ENCODE peak calls at places on chromosome X, in five cellular contexts. T is epithelial cell of esophagus, Y is HEK293T, Z is NCI-H146, D is spleen. Q is an unnamed sample.

GRCh38 chrX:149962010-149962409 is 23.7 kb upstream of the EOLA2 start:
- DNase-seq in T (no peak), Y (no peak), Z (no peak), D (no peak), Q (no peak)

GRCh38 chrX:48703642-48704481 is 7.3 kb downstream of the SUV39H1 start:
- DNase-seq in T (peak), Y (no peak), Z (no peak), D (peak), Q (no peak)

GRCh38 chrX:134026732-134027311 is 41.4 kb upstream of the GPC3 start:
- DNase-seq in T (peak), Y (peak), Z (no peak), D (no peak), Q (no peak)

GRCh38 chrX:136179133-136179532 is 31.8 kb downstream of the FHL1 start:
- DNase-seq in T (no peak), Y (no peak), Z (no peak), D (no peak), Q (no peak)

GRCh38 chrX:34655496-34656258 is 1.4 kb downstream of the TMEM47 start:
- DNase-seq in T (no peak), Y (no peak), Z (no peak), D (no peak), Q (no peak)

GRCh38 chrX:68757331-68757730 is 71.5 kb upstream of the EFNB1 start:
- DNase-seq in T (no peak), Y (no peak), Z (no peak), D (peak), Q (no peak)

GRCh38 chrX:52577464-52578173 is 60.8 kb upstream of the XAGE1B start:
- DNase-seq in T (no peak), Y (no peak), Z (no peak), D (no peak), Q (no peak)

GRCh38 chrX:85994228-85994627 is 53.1 kb downstream of the CHM start:
- DNase-seq in T (no peak), Y (no peak), Z (no peak), D (no peak), Q (no peak)

GRCh38 chrX:57607295-57608187 is 15.7 kb downstream of the ZXDB start:
- DNase-seq in T (no peak), Y (no peak), Z (no peak), D (peak), Q (no peak)

GRCh38 chrX:153411988-153412574 is 809 bp downstream of the ZFP92 start:
- DNase-seq in T (peak), Y (no peak), Z (peak), D (peak), Q (no peak)

GRCh38 chrX:8868070-8868795 is 67.0 kb upstream of the FAM9A start:
- DNase-seq in T (peak), Y (no peak), Z (no peak), D (no peak), Q (no peak)

GRCh38 chrX:826026-826425 is 195.4 kb downstream of the SHOX start:
- DNase-seq in T (no peak), Y (no peak), Z (no peak), D (no peak), Q (no peak)

GRCh38 chrX:7346021-7346420 is 198.1 kb upstream of the PUDP start:
- DNase-seq in T (no peak), Y (no peak), Z (no peak), D (no peak), Q (no peak)

GRCh38 chrX:54937416-54937815 is 16.8 kb downstream of the TRO start:
- DNase-seq in T (no peak), Y (no peak), Z (no peak), D (no peak), Q (no peak)

GRCh38 chrX:103310592-103311400 is at the start of gene BEX2:
- DNase-seq in T (peak), Y (peak), Z (peak), D (peak), Q (peak)

GRCh38 chrX:10496345-10496965 is 123.9 kb downstream of the MID1 start:
- DNase-seq in T (no peak), Y (no peak), Z (no peak), D (no peak), Q (no peak)

GRCh38 chrX:8731579-8732395 is at the start of gene ANOS1:
- DNase-seq in T (peak), Y (no peak), Z (peak), D (peak), Q (peak)

GRCh38 chrX:134622056-134622812 is 36.0 kb downstream of the PLAC1 start:
- DNase-seq in T (peak), Y (no peak), Z (no peak), D (no peak), Q (no peak)

GRCh38 chrX:54182194-54182863 is 725 bp downstream of the FAM120C start:
- DNase-seq in T (peak), Y (peak), Z (peak), D (peak), Q (peak)

GRCh38 chrX:149825424-149825823 is 43.7 kb downstream of the MAGEA9 start:
- DNase-seq in T (peak), Y (peak), Z (no peak), D (peak), Q (no peak)

GRCh38 chrX:72609313-72609712 is 36.7 kb upstream of the HDAC8 start:
- DNase-seq in T (peak), Y (peak), Z (no peak), D (no peak), Q (no peak)

GRCh38 chrX:21745756-21746155 is 12.2 kb downstream of the SMPX start:
- DNase-seq in T (peak), Y (peak), Z (peak), D (no peak), Q (no peak)

GRCh38 chrX:15207384-15207783 is 62.5 kb downstream of the ASB9 start:
- DNase-seq in T (no peak), Y (no peak), Z (no peak), D (no peak), Q (no peak)

GRCh38 chrX:18892881-18893280 is 91.0 kb downstream of the PHKA2 start:
- DNase-seq in T (no peak), Y (no peak), Z (no peak), D (no peak), Q (no peak)

GRCh38 chrX:2497961-2498780 is 2.6 kb downstream of the DHRSX start:
- DNase-seq in T (peak), Y (no peak), Z (no peak), D (peak), Q (no peak)

GRCh38 chrX:140524556-140524955 is 19.7 kb upstream of the SOX3 start:
- DNase-seq in T (peak), Y (no peak), Z (no peak), D (no peak), Q (no peak)

GRCh38 chrX:125203737-125204578 is 115.7 kb upstream of the TEX13C start:
- DNase-seq in T (peak), Y (no peak), Z (peak), D (peak), Q (peak)

GRCh38 chrX:119942831-119943184 is 743 bp downstream of the NKAP start:
- DNase-seq in T (peak), Y (peak), Z (peak), D (no peak), Q (no peak)

GRCh38 chrX:119389854-119390501 is 9.2 kb upstream of the SLC25A43 start:
- DNase-seq in T (no peak), Y (peak), Z (peak), D (no peak), Q (no peak)

GRCh38 chrX:119359618-119360382 is 39.3 kb upstream of the SLC25A43 start:
- DNase-seq in T (no peak), Y (no peak), Z (no peak), D (no peak), Q (no peak)

GRCh38 chrX:96480081-96480480 is 204.6 kb upstream of the DIAPH2 start:
- DNase-seq in T (peak), Y (no peak), Z (no peak), D (no peak), Q (no peak)

GRCh38 chrX:131734621-131735020 is 190.7 kb downstream of the OR13H1 start:
- DNase-seq in T (no peak), Y (no peak), Z (peak), D (no peak), Q (no peak)

GRCh38 chrX:131217878-131218486 is 71.1 kb downstream of the IGSF1 start:
- DNase-seq in T (no peak), Y (no peak), Z (peak), D (no peak), Q (no peak)

GRCh38 chrX:151970661-151971060 is 3.8 kb downstream of the GABRE start:
- DNase-seq in T (peak), Y (no peak), Z (no peak), D (no peak), Q (peak)

Q was measured in upper lobe of right lung.